ENCODE peak calls at places on chromosome 6, in seven cellular contexts. A, T, G, Y, J, M and X are unnamed samples. For H3K9me3, the result is how much of the 10 kb centered on the place peaks cover.

GRCh38 chr6:116616757-116617093 is 446 bp downstream of the RSPH4A start:
- DNase-seq in A (no peak), T (peak), G (no peak), Y (no peak), J (no peak), M (no peak), X (no peak)

GRCh38 chr6:33306356-33306755 is 7.5 kb downstream of the TAPBP start:
- DNase-seq in A (no peak), T (no peak), G (no peak), Y (no peak), J (no peak), M (no peak), X (no peak)

GRCh38 chr6:57432919-57433684 is 115.7 kb downstream of the PRIM2 start:
- DNase-seq in A (no peak), T (no peak), G (no peak), Y (no peak), J (no peak), M (no peak), X (no peak)

GRCh38 chr6:157157228-157157627 is 166.1 kb downstream of the TMEM242 start:
- DNase-seq in A (no peak), T (no peak), G (no peak), Y (no peak), J (no peak), M (no peak), X (no peak)

GRCh38 chr6:113031591-113031990 is 684.5 kb downstream of the RFPL4B start:
- DNase-seq in A (no peak), T (no peak), G (no peak), Y (no peak), J (no peak), M (no peak), X (no peak)

GRCh38 chr6:1724616-1725015 is 114.9 kb downstream of the FOXC1 start:
- DNase-seq in A (peak), T (peak), G (peak), Y (no peak), J (no peak), M (no peak), X (no peak)

GRCh38 chr6:119521251-119521650 is 171.7 kb upstream of the MAN1A1 start:
- DNase-seq in A (no peak), T (no peak), G (no peak), Y (no peak), J (no peak), M (no peak), X (no peak)

GRCh38 chr6:135270676-135271536 is 89.8 kb downstream of the MYB start:
- DNase-seq in A (no peak), T (no peak), G (peak), Y (no peak), J (no peak), M (no peak), X (peak)

GRCh38 chr6:41209976-41210375 is 9.0 kb upstream of the TREML2 start:
- DNase-seq in A (no peak), T (no peak), G (no peak), Y (no peak), J (no peak), M (no peak), X (no peak)

GRCh38 chr6:72466971-72467566 is 154.8 kb upstream of the KCNQ5 start:
- DNase-seq in A (no peak), T (no peak), G (no peak), Y (no peak), J (no peak), M (no peak), X (no peak)

GRCh38 chr6:56510984-56511531 is 131.6 kb downstream of the DST start:
- DNase-seq in A (no peak), T (no peak), G (no peak), Y (no peak), J (no peak), M (no peak), X (no peak)

GRCh38 chr6:90123796-90124195 is 172.8 kb downstream of the BACH2 start:
- DNase-seq in A (no peak), T (no peak), G (no peak), Y (no peak), J (peak), M (no peak), X (no peak)

GRCh38 chr6:36822506-36823269 is 16.6 kb downstream of the CPNE5 start:
- DNase-seq in A (no peak), T (no peak), G (no peak), Y (no peak), J (peak), M (no peak), X (no peak)

GRCh38 chr6:17950095-17950494 is 37.3 kb downstream of the KIF13A start:
- DNase-seq in A (no peak), T (no peak), G (no peak), Y (no peak), J (no peak), M (no peak), X (no peak)

GRCh38 chr6:47134476-47135189 is 92.5 kb upstream of the ADGRF1 start:
- DNase-seq in A (no peak), T (no peak), G (no peak), Y (no peak), J (peak), M (no peak), X (no peak)

GRCh38 chr6:18997375-18997826 is 610.3 kb downstream of the RNF144B start:
- DNase-seq in A (no peak), T (no peak), G (no peak), Y (no peak), J (peak), M (no peak), X (peak)

GRCh38 chr6:139323511-139324445 is 32.0 kb upstream of the TXLNB start:
- DNase-seq in A (peak), T (peak), G (peak), Y (peak), J (peak), M (peak), X (peak)

GRCh38 chr6:90135672-90136071 is 161.0 kb downstream of the BACH2 start:
- DNase-seq in A (no peak), T (peak), G (no peak), Y (no peak), J (peak), M (no peak), X (no peak)

GRCh38 chr6:42224222-42225042 is 6.8 kb upstream of the MRPS10 start:
- DNase-seq in A (no peak), T (no peak), G (no peak), Y (no peak), J (peak), M (no peak), X (no peak)

GRCh38 chr6:124040655-124041054 is 237.0 kb downstream of the NKAIN2 start:
- DNase-seq in A (no peak), T (no peak), G (no peak), Y (no peak), J (no peak), M (no peak), X (no peak)

GRCh38 chr6:86683132-86683908 is 254.0 kb upstream of the HTR1E start:
- DNase-seq in A (no peak), T (no peak), G (no peak), Y (no peak), J (no peak), M (no peak), X (no peak)
- H3K9me3 ChIP-seq in A (under half), T (under half), G (under half), Y (under half), J (under half), M (under half), X (under half)

DNA sequence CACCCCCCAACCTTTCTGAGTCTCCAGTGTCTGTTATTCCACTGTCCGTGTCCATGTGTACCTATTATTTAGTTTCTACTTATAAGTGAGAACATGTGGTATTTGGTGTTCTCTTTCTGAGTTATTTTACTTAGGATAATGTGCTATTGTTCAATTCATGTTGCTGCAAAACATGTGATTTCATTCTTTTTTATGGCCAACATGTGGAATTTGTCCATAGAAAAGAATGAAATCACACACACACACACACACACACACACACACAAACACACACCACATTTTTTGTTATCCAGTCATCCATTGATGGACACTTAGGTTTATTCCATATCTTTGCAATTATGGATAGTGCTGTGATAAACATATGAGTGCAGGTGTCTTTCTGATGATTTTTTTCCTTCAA is 23.5 kb downstream of the IGF2R start:
- DNase-seq in A (no peak), T (no peak), G (no peak), Y (no peak), J (no peak), M (no peak), X (no peak)
- H3K9me3 ChIP-seq in A (under half), T (under half), G (under half), Y (under half), J (under half), M (under half), X (under half)

DNA sequence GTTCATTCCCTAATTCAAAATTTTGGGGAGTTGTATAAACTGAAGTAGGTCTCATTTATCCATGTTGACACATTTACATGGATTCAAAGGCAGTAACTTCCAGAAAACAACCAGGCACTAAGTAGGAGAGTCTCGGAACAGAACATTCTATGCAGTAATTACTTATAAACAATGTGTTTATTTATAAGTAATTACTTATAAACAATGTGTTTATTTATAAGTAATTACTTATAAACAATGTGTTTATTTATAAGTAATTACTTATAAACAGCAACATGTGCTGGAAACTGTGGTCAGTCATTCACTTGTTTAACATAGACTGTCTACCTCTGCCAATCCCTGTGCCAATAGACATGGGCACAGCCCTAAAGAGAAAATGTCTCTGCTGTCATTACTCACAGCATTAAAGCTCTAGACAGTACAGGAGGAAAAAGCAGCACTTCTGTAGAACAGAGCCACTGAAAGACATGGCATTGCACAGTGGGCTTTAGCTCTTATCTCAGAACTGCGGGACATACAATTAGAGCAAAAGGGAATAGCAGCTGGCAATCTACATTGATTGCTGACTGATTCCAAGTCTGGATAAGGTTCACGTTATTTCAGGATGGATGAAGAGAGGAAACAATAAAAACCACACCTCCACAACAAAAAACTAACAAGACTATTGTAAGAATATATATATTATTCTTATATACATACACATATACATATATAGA is 188.2 kb downstream of the WDR27 start:
- DNase-seq in A (no peak), T (no peak), G (no peak), Y (no peak), J (no peak), M (no peak), X (no peak)
- H3K9me3 ChIP-seq in A (under half), T (under half), G (under half), Y (under half), J (under half), M (under half), X (under half)

DNA sequence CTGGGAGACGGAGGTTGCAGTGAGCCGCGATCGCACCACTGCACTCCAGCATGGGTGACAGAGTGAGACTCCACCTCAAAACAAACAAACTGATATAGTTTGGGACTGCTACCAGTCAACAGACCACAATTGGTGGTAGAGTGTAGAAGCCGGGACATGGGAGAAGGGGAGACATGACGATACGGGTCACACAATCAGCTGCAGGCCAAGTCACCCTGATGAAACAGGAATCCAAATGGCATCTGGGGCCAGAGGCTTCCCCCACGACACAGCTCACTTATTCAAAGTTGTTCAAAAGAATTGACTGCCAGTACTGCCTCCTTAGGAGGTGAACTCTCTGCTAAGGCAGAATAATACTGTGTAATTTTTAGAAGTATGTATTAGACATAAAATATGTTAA is 27.5 kb downstream of the AMD1 start:
- DNase-seq in A (no peak), T (no peak), G (no peak), Y (no peak), J (no peak), M (no peak), X (no peak)
- H3K9me3 ChIP-seq in A (under half), T (under half), G (under half), Y (under half), J (under half), M (under half), X (under half)

DNA sequence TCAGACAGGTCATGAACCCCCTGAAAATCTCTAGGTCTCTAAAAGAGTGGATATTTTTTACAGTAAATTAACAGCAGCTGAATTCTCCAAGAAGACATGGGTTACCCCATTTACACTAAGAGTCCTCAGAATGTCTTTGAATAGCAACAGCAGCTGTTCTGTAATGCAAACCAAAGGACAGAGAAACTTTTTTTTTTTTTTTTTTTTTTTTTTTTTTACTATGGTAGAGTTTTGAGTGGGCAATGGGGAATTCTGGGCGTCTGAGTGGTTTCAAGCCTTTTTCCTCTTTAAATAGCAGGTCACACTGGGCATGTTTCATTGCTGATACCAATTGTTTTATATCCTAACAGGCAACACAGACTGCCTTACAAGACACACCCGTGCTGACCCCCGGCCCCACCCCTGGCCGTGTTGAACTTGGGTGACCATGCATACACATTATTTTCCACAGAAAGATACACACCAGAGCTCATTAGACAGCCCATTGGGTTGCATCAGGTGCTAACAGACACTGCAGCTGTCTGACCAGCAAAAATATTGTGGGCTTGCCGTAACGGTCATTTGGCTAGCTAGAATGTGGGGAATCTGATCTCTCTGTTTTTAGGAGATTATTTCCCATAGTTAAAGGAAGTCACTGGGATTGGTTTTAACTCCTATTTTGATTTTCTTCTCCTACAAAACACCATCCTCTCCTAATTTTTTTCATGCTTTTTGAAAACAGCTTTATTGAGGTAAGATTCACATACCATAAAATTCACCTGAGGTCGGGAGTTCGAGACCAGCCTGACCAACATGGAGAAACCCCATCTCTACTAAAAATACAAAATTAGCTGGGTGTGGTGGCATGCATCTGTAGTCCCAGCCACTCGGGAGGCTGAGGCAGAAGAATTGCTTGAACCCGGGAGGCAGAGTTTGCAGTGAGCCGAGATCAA is 26.7 kb upstream of the IRF4 start:
- DNase-seq in A (no peak), T (no peak), G (no peak), Y (no peak), J (no peak), M (no peak), X (peak)
- H3K9me3 ChIP-seq in A (under half), T (under half), G (under half), Y (under half), J (under half), M (under half), X (under half)

DNA sequence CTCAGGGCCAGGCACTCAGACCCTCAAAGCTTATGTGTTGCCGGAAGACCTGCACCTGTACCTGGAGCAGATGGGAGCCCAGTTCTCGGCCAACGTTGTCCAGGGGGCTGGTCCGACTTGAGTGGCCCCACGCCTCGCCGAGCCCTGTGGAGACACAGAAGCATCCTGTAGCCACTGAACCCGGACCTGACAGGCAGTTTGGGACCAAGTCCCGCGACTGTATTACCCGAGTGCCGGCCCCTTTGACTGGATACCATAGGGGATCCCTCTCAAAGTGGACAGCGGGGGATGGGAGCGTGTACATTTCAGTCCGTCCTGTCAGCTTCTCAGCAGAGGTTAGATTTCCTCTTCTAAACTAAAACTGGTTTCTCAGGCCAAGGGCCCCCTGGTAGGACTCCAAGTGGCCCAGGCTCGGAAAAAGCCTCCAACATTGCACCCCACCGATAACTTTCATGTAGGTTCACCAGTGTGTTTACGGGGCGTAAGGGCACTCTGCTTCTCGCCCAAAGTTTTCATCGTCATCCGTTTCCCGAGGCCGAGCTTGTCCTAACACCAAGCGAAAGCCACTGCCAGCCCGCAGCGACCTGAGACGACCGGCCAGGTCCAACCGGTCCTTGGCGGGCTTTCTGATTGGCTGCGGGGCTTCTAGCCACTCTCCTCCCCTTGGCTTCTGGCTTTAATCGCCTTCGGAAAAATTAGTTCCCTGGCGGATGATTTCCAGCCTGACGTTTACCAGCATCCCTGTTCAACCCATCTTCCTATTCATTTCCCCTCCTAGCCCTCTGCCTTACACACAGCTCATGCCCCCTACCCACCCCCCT is 10.8 kb downstream of the SIM1 start:
- DNase-seq in A (no peak), T (no peak), G (no peak), Y (no peak), J (no peak), M (no peak), X (no peak)
- H3K9me3 ChIP-seq in A (under half), T (under half), G (under half), Y (under half), J (under half), M (under half), X (under half)

GRCh38 chr6:106899697-106900096 is 74.8 kb downstream of the CD24 start:
- DNase-seq in A (no peak), T (no peak), G (no peak), Y (no peak), J (no peak), M (no peak), X (no peak)

GRCh38 chr6:106897580-106897979 is 76.9 kb downstream of the CD24 start:
- DNase-seq in A (no peak), T (no peak), G (no peak), Y (no peak), J (no peak), M (no peak), X (no peak)

GRCh38 chr6:106903299-106903698 is 71.2 kb downstream of the CD24 start:
- DNase-seq in A (no peak), T (no peak), G (no peak), Y (no peak), J (no peak), M (no peak), X (no peak)

GRCh38 chr6:106906227-106906626 is 68.3 kb downstream of the CD24 start:
- DNase-seq in A (no peak), T (no peak), G (no peak), Y (no peak), J (no peak), M (no peak), X (no peak)

DNA sequence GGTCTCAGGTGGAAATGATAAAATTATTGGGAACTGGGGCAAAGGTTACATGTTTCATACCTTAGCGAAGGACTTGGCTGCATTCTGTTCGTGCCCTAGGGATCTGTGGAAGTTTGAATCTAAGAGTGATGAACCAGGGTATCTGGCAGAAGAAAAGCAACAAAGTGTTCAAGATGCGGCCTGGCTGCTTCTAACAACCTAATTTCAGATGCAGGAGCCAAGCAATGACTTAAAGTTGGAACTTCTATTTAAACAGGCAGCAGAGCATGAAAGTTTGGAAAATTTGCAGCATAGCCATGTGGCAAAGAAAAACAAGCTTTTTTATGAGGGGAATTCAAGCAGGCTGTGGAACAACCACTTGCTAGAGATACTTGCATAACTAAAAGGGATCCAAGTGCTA is 73.5 kb downstream of the CD24 start:
- DNase-seq in A (no peak), T (no peak), G (no peak), Y (no peak), J (no peak), M (no peak), X (peak)
- H3K9me3 ChIP-seq in A (under half), T (under half), G (under half), Y (under half), J (under half), M (under half), X (under half)

GRCh38 chr6:168575346-168576098 is 134.5 kb downstream of the SMOC2 start:
- DNase-seq in A (no peak), T (no peak), G (no peak), Y (no peak), J (no peak), M (no peak), X (no peak)
- H3K9me3 ChIP-seq in A (under half), T (under half), G (under half), Y (under half), J (under half), M (under half), X (under half)

DNA sequence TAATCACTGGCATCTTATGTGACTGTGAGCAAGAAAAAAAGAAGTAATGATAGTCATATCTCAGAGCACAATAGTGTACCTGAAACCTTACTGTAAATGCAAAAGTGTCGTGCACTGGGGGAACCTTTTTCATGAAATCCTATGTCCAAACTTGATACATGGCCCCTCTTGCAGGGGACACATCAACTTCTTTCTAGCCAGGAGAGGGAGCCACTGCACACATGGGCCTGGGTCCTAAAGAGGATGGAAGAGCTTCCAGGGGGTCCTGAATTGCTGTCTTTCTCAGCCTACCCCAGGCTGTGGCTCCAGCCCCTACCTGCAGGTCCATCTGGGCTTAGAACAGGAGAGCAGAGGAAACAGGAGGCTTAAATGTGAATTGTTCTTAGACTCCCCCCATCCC is 165.7 kb downstream of the SOD2 start:
- DNase-seq in A (no peak), T (no peak), G (no peak), Y (no peak), J (no peak), M (no peak), X (no peak)
- H3K9me3 ChIP-seq in A (under half), T (under half), G (under half), Y (under half), J (under half), M (under half), X (under half)

GRCh38 chr6:170048615-170049256 is 242.1 kb downstream of the DLL1 start:
- DNase-seq in A (no peak), T (peak), G (peak), Y (no peak), J (no peak), M (no peak), X (no peak)
- H3K9me3 ChIP-seq in A (under half), T (under half), G (under half), Y (under half), J (under half), M (under half), X (under half)